ENCODE peak calls at places on chromosomes 12 and 14, in seven cellular contexts. U, N, F, D, P, J and C are unnamed samples.

GRCh38 chr12:49733219-49734017 is 7.9 kb upstream of the TMBIM6 start:
- DNase-seq in U (no peak), N (no peak), F (no peak), D (no peak), P (no peak), J (no peak), C (no peak)

GRCh38 chr14:93592786-93593185 is 162.0 kb downstream of the UNC79 start:
- DNase-seq in U (no peak), N (no peak), F (no peak), D (no peak), P (no peak), J (no peak), C (no peak)

GRCh38 chr12:119710374-119710773 is 42.4 kb downstream of the PRKAB1 start:
- DNase-seq in U (no peak), N (no peak), F (no peak), D (no peak), P (no peak), J (peak), C (peak)

GRCh38 chr14:52911904-52912303 is 38.9 kb downstream of the FERMT2 start:
- DNase-seq in U (no peak), N (no peak), F (no peak), D (no peak), P (no peak), J (no peak), C (no peak)

GRCh38 chr12:64801381-64801780 is 23.1 kb upstream of the TBC1D30 start:
- DNase-seq in U (no peak), N (no peak), F (no peak), D (no peak), P (no peak), J (no peak), C (no peak)

GRCh38 chr12:90618606-90619005 is 336.4 kb downstream of the CCER1 start:
- DNase-seq in U (no peak), N (peak), F (no peak), D (no peak), P (no peak), J (no peak), C (no peak)

GRCh38 chr12:93387780-93388179 is 10.1 kb downstream of the NUDT4 start:
- DNase-seq in U (no peak), N (no peak), F (peak), D (no peak), P (no peak), J (no peak), C (no peak)

GRCh38 chr14:103692159-103692558 is 23.1 kb downstream of the XRCC3 start:
- DNase-seq in U (no peak), N (no peak), F (no peak), D (no peak), P (no peak), J (no peak), C (no peak)

GRCh38 chr14:101736585-101736984 is 24.9 kb upstream of the PPP2R5C start:
- DNase-seq in U (no peak), N (no peak), F (no peak), D (no peak), P (no peak), J (no peak), C (no peak)

GRCh38 chr14:81478446-81478845 is 55.2 kb downstream of the SEL1L start:
- DNase-seq in U (no peak), N (no peak), F (no peak), D (no peak), P (no peak), J (no peak), C (no peak)

GRCh38 chr12:47882796-47883546 is 21.8 kb downstream of the VDR start:
- DNase-seq in U (no peak), N (peak), F (peak), D (no peak), P (no peak), J (peak), C (no peak)

GRCh38 chr14:31070431-31070830 is 44.3 kb upstream of the STRN3 start:
- DNase-seq in U (no peak), N (peak), F (no peak), D (no peak), P (no peak), J (no peak), C (no peak)

GRCh38 chr12:26297386-26298070 is 102.2 kb downstream of the SSPN start:
- DNase-seq in U (no peak), N (no peak), F (no peak), D (no peak), P (no peak), J (no peak), C (no peak)

GRCh38 chr12:19712041-19712440 is 272.7 kb downstream of the AEBP2 start:
- DNase-seq in U (no peak), N (peak), F (no peak), D (no peak), P (no peak), J (no peak), C (no peak)

GRCh38 chr12:5085896-5086295 is 42.2 kb downstream of the KCNA5 start:
- DNase-seq in U (no peak), N (peak), F (no peak), D (no peak), P (no peak), J (no peak), C (no peak)

GRCh38 chr12:52865090-52865944 is 16.5 kb upstream of the KRT78 start:
- DNase-seq in U (no peak), N (peak), F (peak), D (peak), P (peak), J (peak), C (peak)

GRCh38 chr14:69432364-69432763 is 33.9 kb downstream of the SLC39A9 start:
- DNase-seq in U (no peak), N (no peak), F (no peak), D (no peak), P (no peak), J (no peak), C (no peak)

GRCh38 chr12:82746668-82747067 is 60.0 kb downstream of the TMTC2 start:
- DNase-seq in U (no peak), N (no peak), F (no peak), D (no peak), P (no peak), J (no peak), C (no peak)

GRCh38 chr14:88556581-88556980 is 1.8 kb upstream of the PTPN21 start:
- DNase-seq in U (no peak), N (no peak), F (no peak), D (no peak), P (no peak), J (no peak), C (no peak)

GRCh38 chr12:108638141-108638823 is 4.6 kb upstream of the SELPLG start:
- DNase-seq in U (no peak), N (no peak), F (no peak), D (no peak), P (no peak), J (no peak), C (no peak)

GRCh38 chr12:95083938-95084337 is 10.5 kb upstream of the NR2C1 start:
- DNase-seq in U (no peak), N (peak), F (no peak), D (no peak), P (no peak), J (no peak), C (no peak)

GRCh38 chr14:58794993-58795762 is 157.4 kb downstream of the DACT1 start:
- DNase-seq in U (no peak), N (no peak), F (no peak), D (no peak), P (no peak), J (no peak), C (no peak)

GRCh38 chr12:123431951-123432886 is 4.3 kb downstream of the RILPL2 start:
- DNase-seq in U (no peak), N (no peak), F (peak), D (no peak), P (no peak), J (no peak), C (no peak)

GRCh38 chr12:122067966-122068365 is 10.6 kb upstream of the MLXIP start:
- DNase-seq in U (no peak), N (peak), F (peak), D (no peak), P (no peak), J (no peak), C (peak)

GRCh38 chr12:28622416-28622815 is 432.2 kb downstream of the CCDC91 start:
- DNase-seq in U (no peak), N (peak), F (no peak), D (no peak), P (no peak), J (no peak), C (no peak)

GRCh38 chr12:47729233-47729632 is 3.9 kb upstream of the ENDOU start:
- DNase-seq in U (no peak), N (peak), F (no peak), D (no peak), P (no peak), J (no peak), C (no peak)

GRCh38 chr12:24795699-24796385 is 153.1 kb downstream of the BCAT1 start:
- DNase-seq in U (no peak), N (no peak), F (no peak), D (no peak), P (no peak), J (no peak), C (no peak)